ENCODE peak calls at places on chromosomes 13 and 19, in seven cellular contexts. R is GM12864, B is thoracic aorta, F is cardiac fibroblast, H is cardiac muscle cell, T is uterus, Y is A549. U is an unnamed sample.

GRCh38 chr13:108924154-108924940 is 294.9 kb downstream of the MYO16 start:
- DNase-seq in R (no peak), H (no peak), T (no peak), F (peak), B (no peak), Y (no peak), U (no peak)

GRCh38 chr19:48591021-48591420 is 15.5 kb upstream of the SPACA4 start:
- DNase-seq in H (peak), B (no peak), F (peak), T (no peak), R (no peak), Y (no peak), U (no peak)

GRCh38 chr19:10639836-10640235 is 14.3 kb upstream of the ILF3 start:
- DNase-seq in B (no peak), R (no peak), T (no peak), Y (no peak), F (no peak), H (no peak), U (no peak)

GRCh38 chr19:4877753-4878490 is 10.5 kb upstream of the PLIN3 start:
- DNase-seq in Y (no peak), B (peak), T (no peak), H (no peak), R (no peak), F (no peak), U (no peak)

GRCh38 chr19:52941941-52942370 is 18.7 kb upstream of the ZNF888 start:
- DNase-seq in F (peak), T (peak), Y (no peak), H (peak), B (no peak), R (no peak), U (peak)

GRCh38 chr13:83350569-83350968 is 531.7 kb downstream of the SLITRK1 start:
- DNase-seq in T (no peak), Y (no peak), H (peak), F (peak), R (no peak), B (no peak), U (peak)

GRCh38 chr13:110254751-110255553 is 52.0 kb downstream of the COL4A1 start:
- DNase-seq in Y (no peak), T (no peak), F (peak), H (no peak), B (no peak), R (no peak), U (no peak)

GRCh38 chr13:66977156-66977555 is 253.0 kb downstream of the PCDH9 start:
- DNase-seq in Y (no peak), B (no peak), R (no peak), H (no peak), T (no peak), F (peak), U (no peak)

GRCh38 chr19:51695088-51695487 is 2.0 kb downstream of the SPACA6 start:
- DNase-seq in H (no peak), Y (no peak), B (no peak), F (no peak), R (no peak), T (no peak), U (no peak)

GRCh38 chr13:95643471-95643813 is 1.1 kb downstream of the DZIP1 start:
- DNase-seq in B (no peak), H (peak), T (peak), Y (no peak), R (no peak), F (peak), U (peak)

GRCh38 chr13:58855283-58855682 is 1223.7 kb downstream of the PCDH17 start:
- DNase-seq in R (no peak), F (peak), T (no peak), Y (no peak), H (no peak), B (no peak), U (peak)

GRCh38 chr13:30968734-30969335 is 36.4 kb downstream of the TEX26 start:
- DNase-seq in R (no peak), F (peak), B (no peak), Y (no peak), T (no peak), H (peak), U (no peak)

GRCh38 chr13:78437781-78438180 is 165.6 kb downstream of the POU4F1 start:
- DNase-seq in Y (no peak), R (no peak), H (no peak), B (no peak), F (no peak), T (no peak), U (no peak)

GRCh38 chr13:111853766-111854165 is 213.2 kb upstream of the SOX1 start:
- DNase-seq in R (no peak), B (no peak), T (no peak), H (no peak), F (no peak), Y (no peak), U (no peak)

GRCh38 chr19:5547881-5548280 is 19.9 kb downstream of the TINCR start:
- DNase-seq in B (no peak), T (no peak), R (no peak), Y (peak), F (peak), H (peak), U (peak)

GRCh38 chr13:31627097-31627496 is 112.2 kb upstream of the RXFP2 start:
- DNase-seq in B (no peak), H (peak), F (peak), R (no peak), Y (no peak), T (no peak), U (no peak)

GRCh38 chr13:93521307-93521706 is 294.7 kb downstream of the GPC6 start:
- DNase-seq in B (no peak), F (no peak), H (no peak), Y (no peak), T (no peak), R (no peak), U (no peak)

GRCh38 chr19:49132974-49133609 is 13.7 kb downstream of the PPFIA3 start:
- DNase-seq in H (no peak), T (no peak), Y (no peak), R (no peak), F (no peak), B (no peak), U (no peak)

GRCh38 chr13:23848639-23849282 is 40.4 kb downstream of the MIPEP start:
- DNase-seq in B (no peak), Y (no peak), R (no peak), H (no peak), T (no peak), F (no peak), U (no peak)
- TF ChIP-seq CTCF in B (no peak), Y (no peak), R (no peak), H (no peak), T (no peak), F (no peak), U (no peak)

GRCh38 chr13:27967736-27968315 is 1.3 kb downstream of the CDX2 start:
- DNase-seq in B (no peak), Y (no peak), T (no peak), F (no peak), H (no peak), R (no peak), U (no peak)

GRCh38 chr13:27969073-27969865 is at the start of gene CDX2:
- DNase-seq in B (no peak), Y (no peak), F (no peak), H (no peak), T (no peak), R (no peak), U (no peak)

GRCh38 chr13:27969866-27970229 is 733 bp upstream of the CDX2 start:
- DNase-seq in T (no peak), R (no peak), F (no peak), H (no peak), Y (no peak), B (no peak), U (no peak)

GRCh38 chr13:27967203-27967735 is 1.8 kb downstream of the CDX2 start:
- DNase-seq in T (no peak), Y (no peak), R (no peak), H (no peak), F (no peak), B (no peak), U (no peak)

DNA sequence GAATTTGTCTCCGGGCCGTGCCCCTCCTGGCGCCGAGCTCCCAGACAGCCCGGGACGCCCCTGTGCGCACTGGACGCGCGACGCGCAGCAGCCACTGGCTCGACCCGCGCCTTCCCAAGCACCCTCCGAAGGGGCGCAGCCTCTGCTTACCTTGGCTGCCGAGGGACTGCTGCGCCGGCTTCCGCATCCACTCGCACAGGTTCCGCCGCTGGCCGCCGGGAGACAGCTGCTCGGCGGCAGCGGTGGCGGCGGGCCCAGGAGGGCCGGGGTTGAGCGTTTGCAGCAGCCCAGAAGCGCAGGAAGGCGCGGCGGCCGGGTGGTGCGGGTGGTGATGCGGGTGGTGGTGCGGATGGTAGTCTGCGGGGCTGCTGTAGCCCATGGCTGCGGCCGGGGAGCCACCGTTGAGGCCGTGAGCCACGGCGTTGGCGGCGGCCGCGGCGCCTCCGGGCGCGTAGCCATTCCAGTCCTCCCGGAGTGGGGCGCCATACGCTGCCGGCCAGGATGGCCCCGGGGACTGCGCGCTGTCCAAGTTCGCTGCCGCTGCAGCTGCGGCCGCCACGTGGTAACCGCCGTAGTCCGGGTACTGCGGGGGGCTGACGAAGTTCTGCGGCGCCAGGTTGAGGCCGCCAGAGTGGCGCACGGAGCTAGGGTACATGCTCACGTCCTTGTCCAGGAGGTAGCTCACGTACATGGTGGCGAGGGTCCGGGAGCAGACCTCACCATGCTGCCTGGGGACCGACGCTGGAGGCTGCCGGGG is 621 bp downstream of the CDX2 start:
- DNase-seq in R (no peak), H (no peak), B (no peak), T (no peak), F (no peak), Y (no peak), U (no peak)
- TF ChIP-seq CTCF in R (no peak), H (no peak), B (no peak), T (no peak), F (no peak), Y (no peak), U (no peak)

DNA sequence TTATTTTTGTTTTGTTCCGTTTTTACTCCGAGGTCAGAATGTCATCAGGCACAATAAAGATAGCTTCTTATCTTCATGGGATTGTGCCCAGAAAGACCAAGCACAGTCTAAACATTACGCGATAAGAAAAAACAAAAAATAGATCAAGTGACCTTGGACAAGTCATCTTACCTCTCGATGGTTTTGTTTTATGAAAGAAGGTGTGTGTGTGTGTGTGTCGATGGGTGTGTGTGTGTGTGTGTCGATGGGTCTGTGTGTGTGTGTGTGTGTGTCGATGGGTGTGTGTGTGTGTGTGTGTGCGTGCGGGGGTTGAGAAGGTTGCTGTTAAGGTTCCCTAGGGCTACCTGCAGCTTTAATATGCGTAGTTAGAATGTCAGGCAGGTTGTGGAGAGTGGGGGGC is 616 bp upstream of the ATP8A2 start:
- DNase-seq in F (no peak), R (no peak), Y (no peak), T (no peak), H (no peak), B (no peak), U (no peak)
- TF ChIP-seq CTCF in F (no peak), R (no peak), Y (no peak), T (no peak), H (no peak), B (no peak), U (no peak)

GRCh38 chr19:45773384-45773783 is 4.3 kb upstream of the SIX5 start:
- DNase-seq in R (no peak), B (no peak), H (no peak), Y (no peak), F (no peak), T (no peak), U (no peak)
- TF ChIP-seq CTCF in R (no peak), B (no peak), H (no peak), Y (no peak), F (no peak), T (no peak), U (no peak)

DNA sequence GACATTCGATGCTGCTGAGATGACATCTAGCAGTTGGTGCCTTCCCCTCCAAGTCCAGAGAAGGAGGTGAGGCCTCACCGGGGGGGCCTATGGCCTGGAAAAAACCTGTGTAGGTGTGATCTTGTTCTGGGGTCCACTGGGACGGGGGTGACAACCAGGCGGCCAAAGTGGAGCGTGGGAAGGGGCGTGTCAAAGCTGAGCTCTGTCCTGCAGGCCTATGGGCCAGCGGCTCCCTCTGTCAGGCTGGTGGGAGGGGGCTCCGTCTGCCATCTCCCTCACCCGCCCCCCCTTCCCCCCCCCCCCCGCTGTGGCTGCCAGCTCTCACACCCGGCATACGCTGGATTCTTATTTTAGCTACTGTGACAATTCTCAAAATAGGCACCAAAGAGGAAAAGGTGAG is 56.7 kb upstream of the UQCRFS1 start:
- DNase-seq in T (no peak), B (no peak), H (no peak), F (no peak), R (no peak), Y (no peak), U (no peak)
- TF ChIP-seq CTCF in T (no peak), B (no peak), H (no peak), F (no peak), R (no peak), Y (no peak), U (no peak)

GRCh38 chr13:91045351-91046034 is 302.0 kb upstream of the MIR17HG start:
- DNase-seq in B (no peak), H (peak), Y (peak), R (no peak), T (no peak), F (no peak), U (no peak)
- TF ChIP-seq CTCF in B (no peak), H (peak), Y (peak), R (peak), T (no peak), F (no peak), U (peak)

GRCh38 chr19:15548648-15549047 is 40.3 kb downstream of the CYP4F22 start:
- DNase-seq in F (no peak), Y (no peak), B (no peak), H (no peak), T (no peak), R (no peak), U (no peak)

GRCh38 chr19:15550273-15550672 is 41.9 kb downstream of the CYP4F22 start:
- DNase-seq in T (no peak), H (no peak), F (no peak), B (no peak), R (no peak), Y (no peak), U (no peak)

GRCh38 chr19:15549581-15549980 is 41.3 kb downstream of the CYP4F22 start:
- DNase-seq in H (no peak), B (no peak), T (no peak), R (no peak), F (no peak), Y (no peak), U (no peak)

GRCh38 chr19:15551183-15552004 is 43.1 kb downstream of the CYP4F22 start:
- DNase-seq in R (no peak), F (peak), H (peak), Y (peak), B (no peak), T (peak), U (peak)

DNA sequence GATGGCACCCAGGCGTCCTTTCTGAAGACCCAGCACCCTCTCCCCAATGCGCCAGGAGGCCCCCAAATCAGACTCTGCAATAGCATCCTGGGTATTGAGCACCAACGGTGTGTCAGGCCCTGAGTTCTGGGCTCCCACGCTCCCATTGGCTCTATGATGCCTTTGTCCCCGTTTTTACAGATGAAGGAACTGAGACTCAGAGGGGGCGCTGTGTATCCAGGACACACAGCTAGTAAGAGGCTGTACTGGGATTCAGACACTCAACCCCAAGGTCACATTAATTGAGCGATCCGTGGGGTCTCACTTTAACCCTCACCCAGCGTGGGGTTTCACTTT is 42.5 kb downstream of the CYP4F22 start:
- DNase-seq in H (peak), B (no peak), R (no peak), T (no peak), Y (no peak), F (no peak), U (no peak)
- TF ChIP-seq CTCF in H (peak), B (no peak), R (peak), T (no peak), Y (peak), F (no peak), U (no peak)

DNA sequence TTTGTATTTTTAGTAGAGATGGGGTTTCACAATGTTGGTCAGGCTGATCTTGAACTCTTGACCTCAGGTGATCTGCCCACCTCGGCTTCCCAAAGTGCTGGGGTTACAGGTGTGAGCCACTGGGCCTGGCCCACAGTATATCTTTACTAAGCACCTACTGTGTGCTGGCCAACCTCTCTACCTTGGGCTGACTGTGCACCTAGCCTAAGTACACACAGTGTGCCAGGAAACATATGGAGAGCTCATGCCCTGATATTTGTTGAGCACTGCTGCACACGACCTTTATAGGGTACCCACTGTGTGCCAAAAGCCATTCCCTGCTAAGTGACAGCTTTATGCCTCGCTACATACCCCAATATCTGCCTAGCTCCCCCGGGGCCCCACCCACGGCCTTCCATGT is 6.3 kb upstream of the ARHGAP45 start:
- DNase-seq in Y (no peak), B (no peak), H (no peak), R (no peak), F (no peak), T (no peak), U (no peak)
- TF ChIP-seq CTCF in Y (no peak), B (no peak), H (no peak), R (no peak), F (no peak), T (no peak), U (no peak)

GRCh38 chr13:39603424-39603947 is 493 bp upstream of the LHFPL6 start:
- DNase-seq in T (peak), F (peak), H (peak), Y (peak), R (no peak), B (no peak), U (no peak)

GRCh38 chr13:39601636-39602035 is 1.4 kb downstream of the LHFPL6 start:
- DNase-seq in B (no peak), H (no peak), Y (no peak), F (no peak), T (no peak), R (no peak), U (no peak)

GRCh38 chr13:39602277-39602613 is 748 bp downstream of the LHFPL6 start:
- DNase-seq in T (no peak), R (no peak), F (no peak), H (no peak), Y (peak), B (no peak), U (no peak)

GRCh38 chr13:39604736-39605135 is 1.7 kb upstream of the LHFPL6 start:
- DNase-seq in R (no peak), F (no peak), B (no peak), T (no peak), Y (no peak), H (no peak), U (no peak)

DNA sequence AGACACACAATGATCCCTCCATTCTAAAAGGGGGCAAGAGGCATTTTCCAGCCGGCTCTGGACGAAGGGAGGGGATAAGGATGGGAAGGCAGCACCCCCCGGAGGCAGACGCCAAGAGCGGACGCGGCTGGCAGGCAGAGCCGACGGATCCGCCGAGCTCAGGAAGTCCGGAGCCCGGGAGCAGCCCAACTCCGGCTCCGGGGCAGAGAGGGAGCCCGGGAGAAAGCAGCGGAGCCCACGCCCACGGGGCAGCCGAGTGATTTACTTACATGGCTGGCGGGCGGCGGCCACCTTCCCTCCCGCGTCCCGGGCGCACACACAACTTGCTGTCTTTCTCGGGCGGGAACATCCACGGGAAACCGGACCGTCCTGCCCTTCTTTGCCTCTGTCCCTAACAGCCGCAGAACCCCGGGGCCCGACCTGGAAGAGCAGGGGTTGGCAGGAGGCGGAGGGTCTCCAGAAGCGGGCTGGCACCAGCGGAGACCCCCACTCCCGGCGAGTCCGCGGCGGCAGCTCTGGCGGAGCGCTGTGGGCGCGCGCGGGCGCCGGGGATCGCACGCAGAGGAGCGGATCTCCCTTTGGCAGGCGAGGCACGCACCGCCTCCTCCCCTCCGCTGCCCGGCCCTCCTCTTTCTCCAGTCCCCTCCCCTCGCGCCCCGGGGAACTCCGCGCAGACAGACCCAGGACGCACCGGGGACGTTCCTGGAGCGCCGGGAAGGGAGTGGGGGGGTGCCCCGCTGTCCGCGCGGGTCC is at the start of gene LHFPL6:
- DNase-seq in H (peak), F (peak), T (peak), Y (peak), B (peak), R (peak), U (peak)
- TF ChIP-seq CTCF in H (peak), F (peak), T (peak), Y (peak), B (no peak), R (peak), U (peak)